ENCODE peak calls at places on chromosomes 5 and 9, in seven cellular contexts. One of them, this sample, is unnamed. For H3K27me3, the result is how much of the 10 kb centered on the place peaks cover.

GRCh38 chr5:7872517-7873149 is 3.7 kb downstream of the MTRR start:
- DNase-seq in heart left ventricle: no peak
- DNase-seq in H9: no peak
- DNase-seq in tibial artery: no peak
- DNase-seq in bronchial epithelial cell: no peak
- DNase-seq in CD8-positive, alpha-beta memory T cell: no peak
- DNase-seq in NT2/D1: no peak
- DNase-seq in this sample: no peak

GRCh38 chr5:172705576-172706084 is 64.6 kb downstream of the NEURL1B start:
- DNase-seq in bronchial epithelial cell: peak
- DNase-seq in heart left ventricle: no peak
- DNase-seq in NT2/D1: no peak
- DNase-seq in H9: no peak
- DNase-seq in tibial artery: no peak
- DNase-seq in CD8-positive, alpha-beta memory T cell: no peak
- DNase-seq in this sample: no peak

GRCh38 chr9:100028201-100028784 is 70.5 kb downstream of the ERP44 start:
- DNase-seq in H9: peak
- DNase-seq in bronchial epithelial cell: peak
- DNase-seq in CD8-positive, alpha-beta memory T cell: peak
- DNase-seq in NT2/D1: peak
- DNase-seq in tibial artery: peak
- DNase-seq in heart left ventricle: peak
- DNase-seq in this sample: peak

GRCh38 chr5:64397552-64397951 is 108.3 kb upstream of the RGS7BP start:
- DNase-seq in heart left ventricle: no peak
- DNase-seq in H9: no peak
- DNase-seq in CD8-positive, alpha-beta memory T cell: no peak
- DNase-seq in NT2/D1: no peak
- DNase-seq in bronchial epithelial cell: no peak
- DNase-seq in tibial artery: no peak
- DNase-seq in this sample: no peak

GRCh38 chr5:167442922-167443321 is 848.5 kb upstream of the WWC1 start:
- DNase-seq in heart left ventricle: no peak
- DNase-seq in CD8-positive, alpha-beta memory T cell: no peak
- DNase-seq in H9: no peak
- DNase-seq in tibial artery: no peak
- DNase-seq in bronchial epithelial cell: peak
- DNase-seq in NT2/D1: no peak
- DNase-seq in this sample: no peak

GRCh38 chr9:125789196-125789595 is 42.0 kb downstream of the PBX3 start:
- DNase-seq in heart left ventricle: no peak
- DNase-seq in NT2/D1: no peak
- DNase-seq in bronchial epithelial cell: no peak
- DNase-seq in H9: no peak
- DNase-seq in CD8-positive, alpha-beta memory T cell: no peak
- DNase-seq in tibial artery: no peak
- DNase-seq in this sample: no peak

GRCh38 chr5:6731465-6732237 is 18.4 kb downstream of the TENT4A start:
- DNase-seq in heart left ventricle: no peak
- DNase-seq in CD8-positive, alpha-beta memory T cell: no peak
- DNase-seq in bronchial epithelial cell: no peak
- DNase-seq in tibial artery: no peak
- DNase-seq in NT2/D1: no peak
- DNase-seq in H9: no peak
- DNase-seq in this sample: no peak

GRCh38 chr5:34717426-34718327 is 61.5 kb downstream of the RAI14 start:
- DNase-seq in tibial artery: peak
- DNase-seq in bronchial epithelial cell: peak
- DNase-seq in H9: peak
- DNase-seq in CD8-positive, alpha-beta memory T cell: no peak
- DNase-seq in NT2/D1: peak
- DNase-seq in heart left ventricle: no peak
- DNase-seq in this sample: no peak

GRCh38 chr5:67166460-67166871 is 30.1 kb downstream of the CD180 start:
- DNase-seq in NT2/D1: no peak
- DNase-seq in H9: peak
- DNase-seq in CD8-positive, alpha-beta memory T cell: peak
- DNase-seq in bronchial epithelial cell: no peak
- DNase-seq in tibial artery: peak
- DNase-seq in heart left ventricle: peak
- DNase-seq in this sample: no peak

GRCh38 chr5:172692981-172693380 is 51.9 kb downstream of the NEURL1B start:
- DNase-seq in CD8-positive, alpha-beta memory T cell: no peak
- DNase-seq in tibial artery: no peak
- DNase-seq in NT2/D1: no peak
- DNase-seq in H9: no peak
- DNase-seq in heart left ventricle: no peak
- DNase-seq in bronchial epithelial cell: no peak
- DNase-seq in this sample: no peak

GRCh38 chr9:126763130-126763764 is 41.6 kb upstream of the ZBTB43 start:
- DNase-seq in NT2/D1: no peak
- DNase-seq in tibial artery: no peak
- DNase-seq in CD8-positive, alpha-beta memory T cell: no peak
- DNase-seq in bronchial epithelial cell: peak
- DNase-seq in heart left ventricle: no peak
- DNase-seq in H9: peak
- DNase-seq in this sample: peak

GRCh38 chr5:159971514-159971913 is 37.4 kb upstream of the TTC1 start:
- DNase-seq in bronchial epithelial cell: no peak
- DNase-seq in tibial artery: no peak
- DNase-seq in CD8-positive, alpha-beta memory T cell: no peak
- DNase-seq in H9: no peak
- DNase-seq in heart left ventricle: no peak
- DNase-seq in NT2/D1: no peak
- DNase-seq in this sample: no peak

GRCh38 chr5:159972538-159973362 is 36.2 kb upstream of the TTC1 start:
- DNase-seq in H9: peak
- DNase-seq in CD8-positive, alpha-beta memory T cell: no peak
- DNase-seq in NT2/D1: no peak
- DNase-seq in tibial artery: no peak
- DNase-seq in bronchial epithelial cell: no peak
- DNase-seq in heart left ventricle: no peak
- DNase-seq in this sample: no peak

GRCh38 chr5:159971038-159971437 is 37.9 kb upstream of the TTC1 start:
- DNase-seq in tibial artery: no peak
- DNase-seq in NT2/D1: no peak
- DNase-seq in bronchial epithelial cell: no peak
- DNase-seq in heart left ventricle: no peak
- DNase-seq in H9: no peak
- DNase-seq in CD8-positive, alpha-beta memory T cell: no peak
- DNase-seq in this sample: no peak

GRCh38 chr5:159969966-159970365 is 39.0 kb upstream of the TTC1 start:
- DNase-seq in NT2/D1: no peak
- DNase-seq in heart left ventricle: no peak
- DNase-seq in H9: no peak
- DNase-seq in CD8-positive, alpha-beta memory T cell: no peak
- DNase-seq in tibial artery: no peak
- DNase-seq in bronchial epithelial cell: peak
- DNase-seq in this sample: no peak

DNA sequence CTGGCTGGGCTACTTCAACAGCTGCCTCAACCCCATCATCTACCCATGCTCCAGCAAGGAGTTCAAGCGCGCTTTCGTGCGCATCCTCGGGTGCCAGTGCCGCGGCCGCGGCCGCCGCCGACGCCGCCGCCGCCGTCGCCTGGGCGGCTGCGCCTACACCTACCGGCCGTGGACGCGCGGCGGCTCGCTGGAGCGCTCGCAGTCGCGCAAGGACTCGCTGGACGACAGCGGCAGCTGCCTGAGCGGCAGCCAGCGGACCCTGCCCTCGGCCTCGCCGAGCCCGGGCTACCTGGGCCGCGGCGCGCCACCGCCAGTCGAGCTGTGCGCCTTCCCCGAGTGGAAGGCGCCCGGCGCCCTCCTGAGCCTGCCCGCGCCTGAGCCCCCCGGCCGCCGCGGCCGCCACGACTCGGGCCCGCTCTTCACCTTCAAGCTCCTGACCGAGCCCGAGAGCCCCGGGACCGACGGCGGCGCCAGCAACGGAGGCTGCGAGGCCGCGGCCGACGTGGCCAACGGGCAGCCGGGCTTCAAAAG is 36.9 kb upstream of the TTC1 start:
- DNase-seq in tibial artery: no peak
- DNase-seq in bronchial epithelial cell: no peak
- DNase-seq in NT2/D1: no peak
- DNase-seq in CD8-positive, alpha-beta memory T cell: no peak
- DNase-seq in H9: peak
- DNase-seq in heart left ventricle: peak
- DNase-seq in this sample: no peak
- H3K27me3 ChIP-seq in tibial artery: under half
- H3K27me3 ChIP-seq in bronchial epithelial cell: under half
- H3K27me3 ChIP-seq in NT2/D1: under half
- H3K27me3 ChIP-seq in CD8-positive, alpha-beta memory T cell: under half
- H3K27me3 ChIP-seq in H9: under half
- H3K27me3 ChIP-seq in heart left ventricle: under half
- H3K27me3 ChIP-seq in this sample: under half

GRCh38 chr9:98992885-98993569 is 49.3 kb downstream of the COL15A1 start:
- DNase-seq in heart left ventricle: no peak
- DNase-seq in NT2/D1: no peak
- DNase-seq in tibial artery: no peak
- DNase-seq in H9: peak
- DNase-seq in bronchial epithelial cell: no peak
- DNase-seq in CD8-positive, alpha-beta memory T cell: no peak
- DNase-seq in this sample: no peak
- H3K27me3 ChIP-seq in heart left ventricle: under half
- H3K27me3 ChIP-seq in NT2/D1: under half
- H3K27me3 ChIP-seq in tibial artery: under half
- H3K27me3 ChIP-seq in H9: under half
- H3K27me3 ChIP-seq in bronchial epithelial cell: under half
- H3K27me3 ChIP-seq in CD8-positive, alpha-beta memory T cell: under half
- H3K27me3 ChIP-seq in this sample: under half

GRCh38 chr5:146340260-146341081 is 1.8 kb downstream of the POU4F3 start:
- DNase-seq in NT2/D1: no peak
- DNase-seq in heart left ventricle: peak
- DNase-seq in CD8-positive, alpha-beta memory T cell: no peak
- DNase-seq in H9: peak
- DNase-seq in tibial artery: peak
- DNase-seq in bronchial epithelial cell: peak
- DNase-seq in this sample: peak

GRCh38 chr5:146338774-146339714 is at the start of gene POU4F3:
- DNase-seq in bronchial epithelial cell: no peak
- DNase-seq in H9: peak
- DNase-seq in heart left ventricle: no peak
- DNase-seq in NT2/D1: no peak
- DNase-seq in tibial artery: no peak
- DNase-seq in CD8-positive, alpha-beta memory T cell: no peak
- DNase-seq in this sample: no peak

GRCh38 chr5:146337928-146338327 is 711 bp upstream of the POU4F3 start:
- DNase-seq in CD8-positive, alpha-beta memory T cell: no peak
- DNase-seq in H9: no peak
- DNase-seq in bronchial epithelial cell: no peak
- DNase-seq in tibial artery: no peak
- DNase-seq in heart left ventricle: no peak
- DNase-seq in NT2/D1: no peak
- DNase-seq in this sample: no peak

GRCh38 chr5:146341854-146342253 is 3.2 kb downstream of the POU4F3 start:
- DNase-seq in heart left ventricle: no peak
- DNase-seq in tibial artery: no peak
- DNase-seq in NT2/D1: no peak
- DNase-seq in bronchial epithelial cell: no peak
- DNase-seq in CD8-positive, alpha-beta memory T cell: no peak
- DNase-seq in H9: no peak
- DNase-seq in this sample: no peak

DNA sequence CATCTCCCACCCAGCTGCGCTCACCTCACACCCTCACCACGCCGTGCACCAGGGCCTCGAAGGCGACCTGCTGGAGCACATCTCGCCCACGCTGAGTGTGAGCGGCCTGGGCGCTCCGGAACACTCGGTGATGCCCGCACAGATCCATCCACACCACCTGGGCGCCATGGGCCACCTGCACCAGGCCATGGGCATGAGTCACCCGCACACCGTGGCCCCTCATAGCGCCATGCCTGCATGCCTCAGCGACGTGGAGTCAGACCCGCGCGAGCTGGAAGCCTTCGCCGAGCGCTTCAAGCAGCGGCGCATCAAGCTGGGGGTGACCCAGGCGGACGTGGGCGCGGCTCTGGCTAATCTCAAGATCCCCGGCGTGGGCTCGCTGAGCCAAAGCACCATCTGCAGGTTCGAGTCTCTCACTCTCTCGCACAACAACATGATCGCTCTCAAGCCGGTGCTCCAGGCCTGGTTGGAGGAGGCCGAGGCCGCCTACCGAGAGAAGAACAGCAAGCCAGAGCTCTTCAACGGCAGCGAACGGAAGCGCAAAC is 1.1 kb downstream of the POU4F3 start:
- DNase-seq in heart left ventricle: no peak
- DNase-seq in H9: peak
- DNase-seq in NT2/D1: no peak
- DNase-seq in tibial artery: no peak
- DNase-seq in bronchial epithelial cell: no peak
- DNase-seq in CD8-positive, alpha-beta memory T cell: no peak
- DNase-seq in this sample: no peak
- H3K27me3 ChIP-seq in heart left ventricle: half or more
- H3K27me3 ChIP-seq in H9: half or more
- H3K27me3 ChIP-seq in NT2/D1: half or more
- H3K27me3 ChIP-seq in tibial artery: under half
- H3K27me3 ChIP-seq in bronchial epithelial cell: half or more
- H3K27me3 ChIP-seq in CD8-positive, alpha-beta memory T cell: under half
- H3K27me3 ChIP-seq in this sample: under half

GRCh38 chr9:98572054-98572627 is 136.6 kb downstream of the GABBR2 start:
- DNase-seq in H9: no peak
- DNase-seq in NT2/D1: no peak
- DNase-seq in heart left ventricle: no peak
- DNase-seq in CD8-positive, alpha-beta memory T cell: no peak
- DNase-seq in bronchial epithelial cell: peak
- DNase-seq in tibial artery: no peak
- DNase-seq in this sample: no peak

GRCh38 chr9:98572796-98573195 is 135.9 kb downstream of the GABBR2 start:
- DNase-seq in tibial artery: no peak
- DNase-seq in CD8-positive, alpha-beta memory T cell: no peak
- DNase-seq in bronchial epithelial cell: no peak
- DNase-seq in NT2/D1: no peak
- DNase-seq in H9: no peak
- DNase-seq in heart left ventricle: no peak
- DNase-seq in this sample: no peak

GRCh38 chr9:98575379-98576346 is 133.1 kb downstream of the GABBR2 start:
- DNase-seq in heart left ventricle: no peak
- DNase-seq in H9: no peak
- DNase-seq in tibial artery: no peak
- DNase-seq in CD8-positive, alpha-beta memory T cell: no peak
- DNase-seq in NT2/D1: no peak
- DNase-seq in bronchial epithelial cell: peak
- DNase-seq in this sample: no peak

GRCh38 chr9:98571643-98572042 is 137.1 kb downstream of the GABBR2 start:
- DNase-seq in NT2/D1: no peak
- DNase-seq in bronchial epithelial cell: no peak
- DNase-seq in H9: no peak
- DNase-seq in heart left ventricle: no peak
- DNase-seq in CD8-positive, alpha-beta memory T cell: no peak
- DNase-seq in tibial artery: no peak
- DNase-seq in this sample: no peak

DNA sequence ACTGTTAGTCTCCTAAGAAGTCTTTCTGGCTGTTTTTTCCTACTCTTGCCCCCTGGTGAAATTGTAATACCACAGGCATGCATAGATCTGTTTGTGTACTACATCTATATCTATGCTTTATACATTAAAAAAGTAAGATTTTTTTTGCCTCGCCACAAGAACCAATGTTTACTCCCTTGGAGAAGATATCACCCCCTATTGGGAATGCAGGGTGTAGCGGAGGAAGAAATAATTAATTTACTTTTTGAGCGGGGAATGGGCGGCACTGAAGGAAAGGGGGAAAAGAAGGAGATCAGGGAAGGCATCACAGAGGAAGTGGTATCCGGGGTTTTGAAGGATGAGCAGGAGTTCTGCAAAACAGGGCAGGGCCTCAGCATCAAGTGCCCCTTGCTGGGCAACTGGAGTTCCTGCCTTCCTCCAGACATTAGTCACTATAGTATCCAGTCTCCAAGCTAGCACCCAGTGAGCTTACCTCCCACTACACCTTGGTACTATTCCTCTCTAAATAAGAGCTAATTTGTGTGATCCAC is 134.9 kb downstream of the GABBR2 start:
- DNase-seq in heart left ventricle: no peak
- DNase-seq in bronchial epithelial cell: no peak
- DNase-seq in NT2/D1: no peak
- DNase-seq in tibial artery: no peak
- DNase-seq in CD8-positive, alpha-beta memory T cell: no peak
- DNase-seq in H9: no peak
- DNase-seq in this sample: no peak
- H3K27me3 ChIP-seq in heart left ventricle: under half
- H3K27me3 ChIP-seq in bronchial epithelial cell: under half
- H3K27me3 ChIP-seq in NT2/D1: under half
- H3K27me3 ChIP-seq in tibial artery: under half
- H3K27me3 ChIP-seq in CD8-positive, alpha-beta memory T cell: under half
- H3K27me3 ChIP-seq in H9: under half
- H3K27me3 ChIP-seq in this sample: under half

This sample was measured in Caco-2.